ENCODE peak calls at places on chromosomes 4 and X, in four cellular contexts. One of them, this sample, is unnamed.

GRCh38 chr4:123528501-123529277 is 132.1 kb downstream of the SPRY1 start:
- DNase-seq in astrocyte of the spinal cord: no peak
- DNase-seq in activated CD4-positive, CD25-positive, alpha-beta regulatory T cell treated with anti-CD3 and anti-CD28 coated beads, Interleukin-2, amount 50 U/mL, for 72 hours: no peak
- DNase-seq in body of pancreas: no peak
- DNase-seq in this sample: no peak

GRCh38 chr4:41098093-41098492 is 116.2 kb downstream of the APBB2 start:
- DNase-seq in astrocyte of the spinal cord: no peak
- DNase-seq in activated CD4-positive, CD25-positive, alpha-beta regulatory T cell treated with anti-CD3 and anti-CD28 coated beads, Interleukin-2, amount 50 U/mL, for 72 hours: no peak
- DNase-seq in body of pancreas: no peak
- DNase-seq in this sample: no peak

GRCh38 chr4:145686991-145687390 is 7.0 kb downstream of the C4orf51 start:
- DNase-seq in astrocyte of the spinal cord: no peak
- DNase-seq in activated CD4-positive, CD25-positive, alpha-beta regulatory T cell treated with anti-CD3 and anti-CD28 coated beads, Interleukin-2, amount 50 U/mL, for 72 hours: no peak
- DNase-seq in body of pancreas: no peak
- DNase-seq in this sample: no peak

GRCh38 chr4:8643986-8644385 is 51.4 kb downstream of the CPZ start:
- DNase-seq in astrocyte of the spinal cord: no peak
- DNase-seq in activated CD4-positive, CD25-positive, alpha-beta regulatory T cell treated with anti-CD3 and anti-CD28 coated beads, Interleukin-2, amount 50 U/mL, for 72 hours: no peak
- DNase-seq in body of pancreas: no peak
- DNase-seq in this sample: no peak

GRCh38 chr4:173008436-173008835 is 160.2 kb upstream of the GALNT7 start:
- DNase-seq in astrocyte of the spinal cord: no peak
- DNase-seq in activated CD4-positive, CD25-positive, alpha-beta regulatory T cell treated with anti-CD3 and anti-CD28 coated beads, Interleukin-2, amount 50 U/mL, for 72 hours: no peak
- DNase-seq in body of pancreas: no peak
- DNase-seq in this sample: no peak

GRCh38 chr4:157075811-157076577 is at the start of gene GLRB:
- DNase-seq in astrocyte of the spinal cord: no peak
- DNase-seq in activated CD4-positive, CD25-positive, alpha-beta regulatory T cell treated with anti-CD3 and anti-CD28 coated beads, Interleukin-2, amount 50 U/mL, for 72 hours: no peak
- DNase-seq in body of pancreas: peak; percentile 41
- DNase-seq in this sample: peak; percentile 61

GRCh38 chr4:26197018-26197779 is 123.6 kb upstream of the RBPJ start:
- DNase-seq in astrocyte of the spinal cord: peak; percentile 97
- DNase-seq in activated CD4-positive, CD25-positive, alpha-beta regulatory T cell treated with anti-CD3 and anti-CD28 coated beads, Interleukin-2, amount 50 U/mL, for 72 hours: peak; percentile 38
- DNase-seq in body of pancreas: no peak
- DNase-seq in this sample: no peak

GRCh38 chr4:142824368-142824767 is 21.7 kb downstream of the INPP4B start:
- DNase-seq in astrocyte of the spinal cord: peak; percentile 7
- DNase-seq in activated CD4-positive, CD25-positive, alpha-beta regulatory T cell treated with anti-CD3 and anti-CD28 coated beads, Interleukin-2, amount 50 U/mL, for 72 hours: no peak
- DNase-seq in body of pancreas: no peak
- DNase-seq in this sample: no peak

GRCh38 chrX:40530471-40530870 is 50.3 kb upstream of the ATP6AP2 start:
- DNase-seq in astrocyte of the spinal cord: no peak
- DNase-seq in activated CD4-positive, CD25-positive, alpha-beta regulatory T cell treated with anti-CD3 and anti-CD28 coated beads, Interleukin-2, amount 50 U/mL, for 72 hours: no peak
- DNase-seq in body of pancreas: no peak
- DNase-seq in this sample: no peak

GRCh38 chrX:120791013-120791643 is 84.5 kb downstream of the CT47B1 start:
- DNase-seq in astrocyte of the spinal cord: peak; percentile 80
- DNase-seq in activated CD4-positive, CD25-positive, alpha-beta regulatory T cell treated with anti-CD3 and anti-CD28 coated beads, Interleukin-2, amount 50 U/mL, for 72 hours: no peak
- DNase-seq in body of pancreas: peak; percentile 63
- DNase-seq in this sample: no peak

GRCh38 chr4:5220028-5220427 is 168.7 kb downstream of the STK32B start:
- DNase-seq in astrocyte of the spinal cord: no peak
- DNase-seq in activated CD4-positive, CD25-positive, alpha-beta regulatory T cell treated with anti-CD3 and anti-CD28 coated beads, Interleukin-2, amount 50 U/mL, for 72 hours: no peak
- DNase-seq in body of pancreas: no peak
- DNase-seq in this sample: no peak

GRCh38 chr4:118981171-118981838 is 92.7 kb downstream of the SYNPO2 start:
- DNase-seq in astrocyte of the spinal cord: no peak
- DNase-seq in activated CD4-positive, CD25-positive, alpha-beta regulatory T cell treated with anti-CD3 and anti-CD28 coated beads, Interleukin-2, amount 50 U/mL, for 72 hours: no peak
- DNase-seq in body of pancreas: no peak
- DNase-seq in this sample: no peak

GRCh38 chrX:134908235-134908834 is 82.5 kb upstream of the SMIM10 start:
- DNase-seq in astrocyte of the spinal cord: peak; percentile 35
- DNase-seq in activated CD4-positive, CD25-positive, alpha-beta regulatory T cell treated with anti-CD3 and anti-CD28 coated beads, Interleukin-2, amount 50 U/mL, for 72 hours: no peak
- DNase-seq in body of pancreas: no peak
- DNase-seq in this sample: no peak

GRCh38 chr4:157768419-157768818 is 404.4 kb downstream of the GASK1B start:
- DNase-seq in astrocyte of the spinal cord: no peak
- DNase-seq in activated CD4-positive, CD25-positive, alpha-beta regulatory T cell treated with anti-CD3 and anti-CD28 coated beads, Interleukin-2, amount 50 U/mL, for 72 hours: no peak
- DNase-seq in body of pancreas: no peak
- DNase-seq in this sample: no peak

GRCh38 chr4:52103314-52103713 is 52.2 kb downstream of the SPATA18 start:
- DNase-seq in astrocyte of the spinal cord: no peak
- DNase-seq in activated CD4-positive, CD25-positive, alpha-beta regulatory T cell treated with anti-CD3 and anti-CD28 coated beads, Interleukin-2, amount 50 U/mL, for 72 hours: no peak
- DNase-seq in body of pancreas: no peak
- DNase-seq in this sample: no peak

GRCh38 chr4:137749466-137749865 is 217.2 kb upstream of the PCDH18 start:
- DNase-seq in astrocyte of the spinal cord: peak; percentile 28
- DNase-seq in activated CD4-positive, CD25-positive, alpha-beta regulatory T cell treated with anti-CD3 and anti-CD28 coated beads, Interleukin-2, amount 50 U/mL, for 72 hours: no peak
- DNase-seq in body of pancreas: no peak
- DNase-seq in this sample: no peak

GRCh38 chrX:20363003-20363674 is 96.4 kb upstream of the RPS6KA3 start:
- DNase-seq in astrocyte of the spinal cord: no peak
- DNase-seq in activated CD4-positive, CD25-positive, alpha-beta regulatory T cell treated with anti-CD3 and anti-CD28 coated beads, Interleukin-2, amount 50 U/mL, for 72 hours: no peak
- DNase-seq in body of pancreas: peak; percentile 16
- DNase-seq in this sample: no peak

GRCh38 chr4:113607147-113607720 is 154.3 kb downstream of the CAMK2D start:
- DNase-seq in astrocyte of the spinal cord: no peak
- DNase-seq in activated CD4-positive, CD25-positive, alpha-beta regulatory T cell treated with anti-CD3 and anti-CD28 coated beads, Interleukin-2, amount 50 U/mL, for 72 hours: no peak
- DNase-seq in body of pancreas: no peak
- DNase-seq in this sample: no peak

GRCh38 chr4:140078366-140078765 is 75.6 kb downstream of the MAML3 start:
- DNase-seq in astrocyte of the spinal cord: peak; percentile 65
- DNase-seq in activated CD4-positive, CD25-positive, alpha-beta regulatory T cell treated with anti-CD3 and anti-CD28 coated beads, Interleukin-2, amount 50 U/mL, for 72 hours: no peak
- DNase-seq in body of pancreas: no peak
- DNase-seq in this sample: no peak

GRCh38 chr4:86034616-86035015 is 325.2 kb downstream of the MAPK10 start:
- DNase-seq in astrocyte of the spinal cord: no peak
- DNase-seq in activated CD4-positive, CD25-positive, alpha-beta regulatory T cell treated with anti-CD3 and anti-CD28 coated beads, Interleukin-2, amount 50 U/mL, for 72 hours: no peak
- DNase-seq in body of pancreas: no peak
- DNase-seq in this sample: no peak

GRCh38 chr4:93303440-93303839 is 525.1 kb upstream of the ATOH1 start:
- DNase-seq in astrocyte of the spinal cord: no peak
- DNase-seq in activated CD4-positive, CD25-positive, alpha-beta regulatory T cell treated with anti-CD3 and anti-CD28 coated beads, Interleukin-2, amount 50 U/mL, for 72 hours: no peak
- DNase-seq in body of pancreas: no peak
- DNase-seq in this sample: no peak

GRCh38 chr4:53644607-53645006 is 53.3 kb upstream of the LNX1 start:
- DNase-seq in astrocyte of the spinal cord: no peak
- DNase-seq in activated CD4-positive, CD25-positive, alpha-beta regulatory T cell treated with anti-CD3 and anti-CD28 coated beads, Interleukin-2, amount 50 U/mL, for 72 hours: no peak
- DNase-seq in body of pancreas: peak; percentile 90
- DNase-seq in this sample: no peak

This sample was measured in anterior cingulate cortex.